ENCODE peak calls at places on chromosomes 13 and 19, in nine cellular contexts. V is activated CD8-positive, alpha-beta T cell treated with anti-CD3 and anti-CD28 coated beads for 36 hours; W is PC-3; H is endothelial cell; B is B cell; J is tibial artery; I is foreskin fibroblast; N is AG04449; D is heart right ventricle. Q is an unnamed sample.

GRCh38 chr13:23992722-23993438 is 95.6 kb upstream of the C1QTNF9B start:
- DNase-seq in V (no peak), W (no peak), H (no peak), B (no peak), J (no peak), I (no peak), N (no peak), D (no peak), Q (no peak)

GRCh38 chr13:25375727-25376358 is 4.1 kb downstream of the ATP8A2 start:
- DNase-seq in V (peak; percentile 52), W (peak; percentile 63), H (peak; percentile 68), B (peak; percentile 60), J (no peak), I (peak; percentile 62), N (peak; percentile 4), D (no peak), Q (peak; percentile 76)

GRCh38 chr13:26721251-26721939 is 39.2 kb downstream of the GPR12 start:
- DNase-seq in V (peak; percentile 71), W (no peak), H (no peak), B (no peak), J (no peak), I (no peak), N (no peak), D (no peak), Q (peak; percentile 19)

GRCh38 chr13:43245374-43245964 is 222.1 kb downstream of the DNAJC15 start:
- DNase-seq in V (no peak), W (peak; percentile 77), H (no peak), B (no peak), J (no peak), I (peak; percentile 91), N (peak; percentile 78), D (no peak), Q (no peak)

GRCh38 chr13:49995535-49996165 is 1.2 kb upstream of the TRIM13 start:
- DNase-seq in V (no peak), W (no peak), H (no peak), B (peak; percentile 27), J (no peak), I (peak; percentile 46), N (no peak), D (no peak), Q (peak; percentile 34)

GRCh38 chr13:111241862-111242261 is 78.6 kb upstream of the TEX29 start:
- DNase-seq in V (no peak), W (no peak), H (no peak), B (no peak), J (no peak), I (no peak), N (no peak), D (no peak), Q (no peak)

GRCh38 chr19:40217921-40218890 is at the start of gene TTC9B:
- DNase-seq in V (peak; percentile 64), W (no peak), H (peak; percentile 61), B (peak; percentile 73), J (no peak), I (peak; percentile 63), N (no peak), D (no peak), Q (peak; percentile 81)

GRCh38 chr13:112711528-112712265 is 21.9 kb downstream of the ATP11A start:
- DNase-seq in V (peak; percentile 46), W (peak; percentile 77), H (peak; percentile 61), B (no peak), J (peak; percentile 93), I (peak; percentile 97), N (peak; percentile 84), D (peak; percentile 69), Q (peak; percentile 66)

GRCh38 chr13:113023694-113024430 is 54.8 kb downstream of the MCF2L start:
- DNase-seq in V (no peak), W (no peak), H (no peak), B (no peak), J (no peak), I (no peak), N (no peak), D (peak; percentile 9), Q (no peak)

GRCh38 chr19:12400618-12401502 is at the start of gene ZNF799:
- DNase-seq in V (peak; percentile 94), W (peak; percentile 99), H (peak; percentile 88), B (peak; percentile 86), J (peak; percentile 99), I (peak; percentile 98), N (peak; percentile 59), D (peak; percentile 97), Q (peak; percentile 87)
- TF ChIP-seq CTCF in V (no peak), W (peak; percentile 18), H (no peak), B (no peak), J (peak; percentile 4), I (no peak), N (no peak), D (peak; percentile 33), Q (no peak)

GRCh38 chr13:67740871-67741475 is 510.8 kb upstream of the PCDH9 start:
- DNase-seq in V (no peak), W (no peak), H (no peak), B (no peak), J (no peak), I (no peak), N (no peak), D (no peak), Q (no peak)

GRCh38 chr13:67735651-67736050 is 505.5 kb upstream of the PCDH9 start:
- DNase-seq in V (no peak), W (no peak), H (no peak), B (no peak), J (no peak), I (no peak), N (no peak), D (no peak), Q (no peak)

GRCh38 chr13:67742478-67742877 is 512.3 kb upstream of the PCDH9 start:
- DNase-seq in V (no peak), W (no peak), H (no peak), B (no peak), J (no peak), I (no peak), N (no peak), D (no peak), Q (no peak)

GRCh38 chr13:67736646-67737420 is 506.7 kb upstream of the PCDH9 start:
- DNase-seq in V (no peak), W (peak; percentile 25), H (peak; percentile 53), B (no peak), J (no peak), I (peak; percentile 59), N (no peak), D (no peak), Q (no peak)
- TF ChIP-seq CTCF in V (no peak), W (peak; percentile 50), H (peak; percentile 24), B (no peak), J (no peak), I (no peak), N (no peak), D (no peak), Q (no peak)

GRCh38 chr19:38686530-38686888 is 39.1 kb downstream of the ACTN4 start:
- DNase-seq in V (peak; percentile 61), W (no peak), H (no peak), B (peak; percentile 45), J (no peak), I (no peak), N (no peak), D (no peak), Q (peak; percentile 63)

GRCh38 chr19:38684078-38684861 is 36.8 kb downstream of the ACTN4 start:
- DNase-seq in V (peak; percentile 66), W (peak; percentile 88), H (no peak), B (no peak), J (peak; percentile 76), I (peak; percentile 95), N (no peak), D (peak; percentile 55), Q (no peak)

GRCh38 chr19:38684862-38685665 is 37.6 kb downstream of the ACTN4 start:
- DNase-seq in V (no peak), W (no peak), H (no peak), B (no peak), J (no peak), I (no peak), N (no peak), D (no peak), Q (no peak)

GRCh38 chr19:38687837-38688378 is 40.5 kb downstream of the ACTN4 start:
- DNase-seq in V (no peak), W (no peak), H (no peak), B (no peak), J (no peak), I (no peak), N (no peak), D (no peak), Q (no peak)

DNA sequence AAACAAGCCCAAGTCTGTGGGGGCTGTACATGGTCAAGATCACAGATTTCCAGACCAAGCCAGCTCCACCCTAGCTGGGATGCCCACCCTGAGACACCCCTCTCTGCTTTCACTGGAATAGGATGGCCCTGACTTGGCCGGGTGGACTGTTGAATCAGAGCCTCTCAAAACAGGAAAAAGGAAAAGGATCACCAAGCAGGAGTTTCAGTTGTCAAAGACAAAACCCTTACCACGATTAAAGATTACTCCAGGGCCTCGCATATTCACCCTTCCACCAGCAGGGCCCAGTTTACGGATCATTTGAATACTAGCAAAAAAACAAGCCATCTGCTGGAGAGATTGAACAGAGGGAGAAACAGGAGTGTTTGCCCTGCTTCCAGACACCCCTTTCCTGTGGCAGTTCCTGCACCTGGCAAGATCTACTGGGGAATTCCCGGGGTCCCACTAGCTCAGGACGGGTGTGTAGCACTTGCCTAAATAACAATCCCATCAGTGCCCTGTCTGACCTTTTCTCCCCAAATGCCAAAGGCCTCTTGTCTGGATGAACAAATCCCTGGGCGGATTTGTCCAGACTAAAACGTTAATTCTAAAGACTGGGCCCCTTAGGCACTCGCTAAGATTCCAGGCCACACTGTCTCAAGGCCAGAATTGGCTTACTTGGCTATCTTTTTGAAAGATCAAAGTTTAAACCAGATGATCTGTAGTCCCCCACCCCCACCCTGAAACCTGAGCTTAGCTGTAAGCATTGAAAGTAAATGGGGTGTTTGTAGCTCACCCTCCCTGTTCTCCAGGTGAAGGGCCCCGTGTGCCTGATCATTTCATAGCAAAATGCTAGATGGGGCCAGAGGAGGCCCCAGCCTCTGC is 38.4 kb downstream of the ACTN4 start:
- DNase-seq in V (peak; percentile 37), W (peak; percentile 63), H (peak; percentile 52), B (no peak), J (no peak), I (peak; percentile 68), N (no peak), D (no peak), Q (no peak)
- TF ChIP-seq CTCF in V (peak; percentile 48), W (peak; percentile 46), H (peak; percentile 53), B (peak; percentile 33), J (peak; percentile 54), I (peak; percentile 53), N (peak; percentile 49), D (peak; percentile 55), Q (no peak)

GRCh38 chr19:56156768-56157167 is 15.7 kb downstream of the ZNF444 start:
- DNase-seq in V (no peak), W (no peak), H (no peak), B (no peak), J (no peak), I (no peak), N (no peak), D (peak; percentile 46), Q (no peak)

GRCh38 chr19:56153507-56153906 is 12.4 kb downstream of the ZNF444 start:
- DNase-seq in V (no peak), W (no peak), H (peak; percentile 61), B (no peak), J (no peak), I (peak; percentile 27), N (no peak), D (no peak), Q (no peak)

GRCh38 chr19:56158170-56158757 is 17.2 kb downstream of the ZNF444 start:
- DNase-seq in V (no peak), W (no peak), H (no peak), B (no peak), J (no peak), I (no peak), N (no peak), D (no peak), Q (no peak)

GRCh38 chr19:56152644-56153043 is 11.6 kb downstream of the ZNF444 start:
- DNase-seq in V (no peak), W (no peak), H (no peak), B (no peak), J (no peak), I (no peak), N (no peak), D (no peak), Q (no peak)

GRCh38 chr19:56155124-56155687 is 14.1 kb downstream of the ZNF444 start:
- DNase-seq in V (peak; percentile 10), W (no peak), H (peak; percentile 58), B (no peak), J (no peak), I (no peak), N (no peak), D (peak; percentile 36), Q (no peak)
- TF ChIP-seq CTCF in V (peak; percentile 30), W (peak; percentile 57), H (peak; percentile 58), B (no peak), J (no peak), I (peak; percentile 21), N (peak; percentile 25), D (peak; percentile 52), Q (no peak)

Q was measured in GM20000.